ENCODE peak calls at places on chromosomes 5 and 9, in four cellular contexts. D is GM12878, G is GM12891, M is K562. A is an unnamed sample.

GRCh38 chr9:113963017-113963620 is 87.0 kb downstream of the ZNF618 start:
- DNase-seq in D (no peak), G (peak), M (peak), A (peak)

GRCh38 chr5:7261049-7261448 is 134.9 kb upstream of the ADCY2 start:
- DNase-seq in G (no peak), D (no peak), M (peak), A (no peak)

GRCh38 chr5:117077142-117077541 is 502.5 kb upstream of the SEMA6A start:
- DNase-seq in G (no peak), D (no peak), M (no peak), A (no peak)

GRCh38 chr5:17359451-17359965 is 138.5 kb upstream of the TAF11L2 start:
- DNase-seq in G (no peak), D (no peak), M (no peak), A (no peak)

GRCh38 chr5:36378551-36378950 is 76.8 kb upstream of the RANBP3L start:
- DNase-seq in M (no peak), G (no peak), D (no peak), A (no peak)

GRCh38 chr5:143173139-143173889 is 230.2 kb downstream of the NR3C1 start:
- DNase-seq in M (no peak), G (no peak), D (no peak), A (no peak)

GRCh38 chr5:174404848-174405247 is 319.5 kb upstream of the MSX2 start:
- DNase-seq in D (no peak), M (no peak), G (no peak), A (no peak)

GRCh38 chr5:146475190-146475801 is 28.2 kb downstream of the TCERG1 start:
- DNase-seq in G (no peak), D (no peak), M (no peak), A (no peak)

GRCh38 chr5:50564079-50564478 is 102.4 kb upstream of the PARP8 start:
- DNase-seq in D (peak), M (no peak), G (no peak), A (no peak)

GRCh38 chr5:120152472-120152871 is 311.6 kb upstream of the PRR16 start:
- DNase-seq in M (no peak), D (no peak), G (no peak), A (no peak)

GRCh38 chr5:139647406-139648204 is 544 bp upstream of the CXXC5 start:
- DNase-seq in D (no peak), G (no peak), M (no peak), A (no peak)

GRCh38 chr5:130055572-130055971 is 151.3 kb downstream of the CHSY3 start:
- DNase-seq in G (no peak), M (no peak), D (no peak), A (no peak)

GRCh38 chr5:65742565-65743231 is 20.7 kb downstream of the NLN start:
- DNase-seq in D (peak), G (no peak), M (peak), A (no peak)

GRCh38 chr9:69319324-69320040 is 5.5 kb upstream of the ENTREP1 start:
- DNase-seq in M (no peak), G (no peak), D (no peak), A (no peak)

GRCh38 chr5:172688735-172689572 is 47.9 kb downstream of the NEURL1B start:
- DNase-seq in D (no peak), G (peak), M (no peak), A (no peak)

GRCh38 chr5:159737263-159737662 is 179.0 kb upstream of the ADRA1B start:
- DNase-seq in M (no peak), D (no peak), G (no peak), A (no peak)

GRCh38 chr5:138937392-138938387 is 62.6 kb upstream of the LRRTM2 start:
- DNase-seq in G (no peak), D (no peak), M (no peak), A (no peak)

GRCh38 chr9:76330034-76330433 is 64.2 kb downstream of the RFK start:
- DNase-seq in D (no peak), G (no peak), M (no peak), A (no peak)

GRCh38 chr9:121353246-121353975 is 16.6 kb downstream of the STOM start:
- DNase-seq in M (no peak), G (no peak), D (peak), A (peak)

GRCh38 chr5:119302916-119303897 is 52.6 kb upstream of the TNFAIP8 start:
- DNase-seq in D (no peak), M (no peak), G (no peak), A (no peak)

GRCh38 chr5:64670277-64670676 is 20.0 kb upstream of the SHISAL2B start:
- DNase-seq in G (no peak), M (no peak), D (no peak), A (no peak)

GRCh38 chr5:159511570-159511969 is 181.3 kb upstream of the IL12B start:
- DNase-seq in G (no peak), D (no peak), M (no peak), A (no peak)

GRCh38 chr5:178116406-178116885 is 3.1 kb downstream of the N4BP3 start:
- DNase-seq in D (peak), M (no peak), G (no peak), A (peak)

DNA sequence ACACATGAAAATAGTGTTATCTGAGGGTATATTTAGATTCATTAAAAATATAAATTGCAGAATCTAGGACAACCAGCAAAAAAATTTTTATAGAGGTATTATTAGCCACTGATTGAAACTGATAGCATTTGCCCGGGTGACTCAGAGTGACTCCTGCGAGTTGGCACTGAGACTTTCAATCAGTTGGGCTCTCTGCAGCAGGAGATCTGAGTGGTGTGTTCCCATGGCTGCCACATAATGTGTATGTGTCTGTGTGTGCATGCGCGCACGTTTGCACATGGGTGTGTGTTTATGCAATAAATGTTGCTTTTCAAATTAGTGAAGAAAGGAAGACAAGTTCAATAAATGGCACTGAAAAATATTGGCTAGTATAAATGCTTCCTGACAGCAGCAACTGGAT is 100.1 kb upstream of the MRPS30 start:
- DNase-seq in G (no peak), D (no peak), M (no peak), A (no peak)
- TF ChIP-seq SPI1 in G (no peak), D (no peak), M (no peak), A (no peak)

GRCh38 chr5:170787216-170787615 is 3.7 kb downstream of the GABRP start:
- DNase-seq in M (no peak), G (no peak), D (no peak), A (no peak)

GRCh38 chr5:170795154-170795553 is 11.6 kb downstream of the GABRP start:
- DNase-seq in D (no peak), G (no peak), M (no peak), A (no peak)

GRCh38 chr5:170792878-170793277 is 9.4 kb downstream of the GABRP start:
- DNase-seq in G (no peak), M (no peak), D (no peak), A (no peak)

GRCh38 chr5:170788626-170789304 is 5.2 kb downstream of the GABRP start:
- DNase-seq in D (no peak), M (no peak), G (no peak), A (no peak)

DNA sequence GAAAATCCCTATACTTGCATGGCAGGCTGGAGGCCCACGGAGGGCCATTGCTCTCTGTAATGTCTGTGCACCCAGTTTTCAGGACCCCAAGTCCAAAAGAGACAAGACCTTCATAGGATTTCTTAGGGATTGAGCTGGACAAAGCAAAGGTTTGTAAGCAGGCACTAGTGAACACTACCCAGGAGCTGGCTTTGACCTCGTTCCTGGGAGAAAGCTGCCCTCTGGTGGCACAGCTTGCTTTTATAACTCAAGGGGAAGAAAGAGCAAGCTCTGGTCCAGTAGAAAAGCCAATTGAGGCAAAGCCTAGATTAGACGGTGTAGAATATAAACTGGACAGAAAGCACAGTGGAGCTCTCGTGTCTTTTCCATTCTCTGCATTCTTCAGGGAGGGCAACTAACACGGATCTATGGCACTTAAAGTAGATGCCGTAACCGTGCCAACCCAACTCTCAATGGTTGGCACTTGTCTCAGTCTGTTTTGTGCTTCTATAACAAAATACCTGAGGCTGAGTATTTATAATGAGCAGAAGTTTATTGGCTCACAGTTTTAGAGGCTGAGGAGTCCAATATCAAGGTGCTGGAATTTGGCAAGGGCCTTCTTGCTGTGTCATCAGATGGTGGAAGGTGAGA is 7.9 kb downstream of the GABRP start:
- DNase-seq in G (no peak), M (peak), D (no peak), A (peak)
- TF ChIP-seq SPI1 in G (no peak), M (no peak), D (no peak), A (no peak)

DNA sequence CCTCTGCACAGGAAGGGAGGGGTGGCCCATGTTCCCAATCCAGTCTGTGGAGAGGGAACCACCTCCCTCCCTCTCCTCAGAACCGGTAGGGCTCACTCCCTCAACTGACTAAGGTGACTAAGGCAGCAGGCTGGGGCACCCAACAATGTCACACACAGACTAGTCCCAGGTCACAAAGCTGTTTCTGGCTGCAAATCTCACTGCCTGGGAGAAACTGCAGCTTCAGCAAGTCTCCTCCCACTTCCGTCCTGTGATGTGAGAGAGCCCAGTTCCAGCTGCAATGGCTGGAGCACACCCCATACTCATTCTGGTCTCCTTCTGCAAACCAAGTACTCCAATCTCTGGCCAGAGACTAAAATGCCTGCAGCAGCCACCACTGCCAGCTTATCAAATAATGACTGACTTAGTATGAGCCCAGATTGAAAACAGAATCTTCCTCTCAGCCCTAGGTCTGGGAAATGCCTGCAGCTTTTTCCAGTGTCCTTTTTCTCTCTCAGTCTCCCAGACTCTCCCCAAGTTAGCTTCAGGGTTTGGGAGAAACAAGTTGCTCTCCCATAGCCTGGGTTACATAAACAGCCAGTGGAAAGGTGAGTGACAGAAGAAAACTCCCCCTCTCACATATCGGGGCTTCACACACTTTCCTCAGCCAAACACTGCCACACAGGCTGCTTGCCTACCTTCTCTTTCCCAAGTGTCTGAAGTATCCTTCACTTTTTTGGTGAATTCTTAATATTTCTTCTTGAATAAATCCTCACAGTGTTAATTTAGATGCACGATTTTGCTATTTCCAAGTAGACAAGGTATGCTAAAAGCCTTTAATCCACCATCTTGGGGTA is 247.4 kb upstream of the RASA1 start:
- DNase-seq in M (no peak), G (peak), D (peak), A (peak)
- TF ChIP-seq SPI1 in M (no peak), G (peak), D (peak), A (peak)

DNA sequence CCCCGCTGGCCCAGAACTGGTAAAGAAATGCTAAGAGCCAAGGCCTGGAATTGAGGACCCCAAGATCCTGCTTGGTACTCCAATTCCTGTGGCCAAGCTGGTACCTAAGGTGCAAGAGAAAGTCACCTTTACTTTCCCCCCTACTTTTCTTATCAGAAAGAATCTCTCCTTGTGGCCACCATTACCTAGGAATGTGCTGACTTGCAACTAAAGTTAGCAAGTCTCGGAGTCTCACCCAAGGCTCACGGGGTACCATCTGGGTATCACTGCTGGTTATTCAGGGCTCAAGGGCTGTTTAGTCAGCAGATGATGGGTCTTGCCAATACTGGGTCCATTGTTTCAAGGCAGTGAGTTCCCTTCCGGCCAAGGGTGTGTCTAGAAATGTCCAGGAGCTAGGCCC is 270.2 kb downstream of the KDM4C start:
- DNase-seq in M (no peak), D (no peak), G (no peak), A (no peak)
- TF ChIP-seq SPI1 in M (no peak), D (no peak), G (no peak), A (no peak)

DNA sequence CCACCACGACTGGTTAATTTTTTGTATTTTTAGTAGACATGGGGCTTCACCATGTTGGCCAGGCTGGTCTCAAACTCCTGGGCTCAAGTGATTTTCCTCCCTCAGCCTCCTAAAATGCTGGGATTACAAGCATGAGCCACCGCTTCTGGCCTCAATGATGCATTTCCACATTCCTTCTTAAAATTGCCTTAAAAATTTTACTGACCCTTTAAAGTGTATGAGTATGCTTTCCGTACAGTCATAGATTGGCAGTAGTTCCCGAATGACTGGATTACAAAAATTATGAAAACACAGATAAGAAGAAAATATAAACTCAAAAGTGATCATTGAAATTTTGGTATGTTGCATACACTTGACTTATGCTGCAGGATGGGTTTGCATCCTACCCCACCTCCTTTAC is 27.0 kb downstream of the ANKRD55 start:
- DNase-seq in G (no peak), D (no peak), M (no peak), A (no peak)
- TF ChIP-seq SPI1 in G (no peak), D (no peak), M (no peak), A (no peak)